ENCODE peak calls at places on chromosomes 13 and 19, in eight cellular contexts. Y is CD4-positive, alpha-beta T cell; E is fibroblast of pulmonary artery; C is right atrium auricular region; J is astrocyte of the cerebellum; O is WTC11; V is brain microvascular endothelial cell; K is endothelial cell. I is an unnamed sample.

GRCh38 chr19:3699071-3699740 is 1.1 kb downstream of the PIP5K1C start:
- DNase-seq in J (no peak), C (peak; percentile 64), Y (no peak), E (peak; percentile 58), O (no peak), V (no peak), K (no peak), I (peak; percentile 54)

GRCh38 chr13:32037471-32037870 is 5.9 kb downstream of the FRY start:
- DNase-seq in Y (no peak), K (no peak), V (no peak), O (no peak), C (no peak), J (no peak), E (no peak), I (no peak)

GRCh38 chr13:24500977-24501376 is 11.6 kb downstream of the PARP4 start:
- DNase-seq in O (no peak), J (no peak), V (peak; percentile 58), Y (no peak), K (no peak), C (no peak), E (peak; percentile 83), I (no peak)

GRCh38 chr19:34975056-34975455 is 11.0 kb upstream of the ZNF792 start:
- DNase-seq in O (no peak), E (no peak), K (no peak), C (no peak), J (no peak), V (no peak), Y (no peak), I (no peak)

GRCh38 chr13:96229356-96229755 is 139.4 kb downstream of the HS6ST3 start:
- DNase-seq in Y (no peak), K (peak; percentile 18), O (no peak), C (no peak), E (peak; percentile 28), J (no peak), V (peak; percentile 7), I (no peak)

GRCh38 chr19:48353682-48354081 is 10.1 kb downstream of the TMEM143 start:
- DNase-seq in J (no peak), E (no peak), K (no peak), Y (no peak), V (no peak), C (no peak), O (no peak), I (no peak)

GRCh38 chr19:34686455-34686854 is 9.0 kb downstream of the ZNF302 start:
- DNase-seq in O (no peak), V (no peak), C (no peak), J (no peak), Y (no peak), K (no peak), E (no peak), I (no peak)

GRCh38 chr13:77516342-77516789 is 19.1 kb upstream of the SCEL start:
- DNase-seq in O (no peak), Y (no peak), C (no peak), J (no peak), E (peak; percentile 53), K (no peak), V (peak; percentile 65), I (no peak)

GRCh38 chr19:38907670-38908069 is 4.3 kb downstream of the CCER2 start:
- DNase-seq in V (no peak), C (no peak), K (no peak), O (no peak), Y (no peak), J (no peak), E (no peak), I (no peak)

GRCh38 chr19:38905186-38905539 is 5.4 kb downstream of the NFKBIB start:
- DNase-seq in Y (no peak), O (no peak), V (no peak), J (no peak), C (no peak), E (no peak), K (no peak), I (no peak)

GRCh38 chr19:38907227-38907626 is 4.8 kb downstream of the CCER2 start:
- DNase-seq in J (no peak), O (no peak), K (no peak), Y (no peak), E (no peak), C (no peak), V (no peak), I (no peak)

GRCh38 chr19:38904463-38905185 is 4.9 kb downstream of the NFKBIB start:
- DNase-seq in V (no peak), O (no peak), J (no peak), K (no peak), C (no peak), Y (no peak), E (no peak), I (no peak)

DNA sequence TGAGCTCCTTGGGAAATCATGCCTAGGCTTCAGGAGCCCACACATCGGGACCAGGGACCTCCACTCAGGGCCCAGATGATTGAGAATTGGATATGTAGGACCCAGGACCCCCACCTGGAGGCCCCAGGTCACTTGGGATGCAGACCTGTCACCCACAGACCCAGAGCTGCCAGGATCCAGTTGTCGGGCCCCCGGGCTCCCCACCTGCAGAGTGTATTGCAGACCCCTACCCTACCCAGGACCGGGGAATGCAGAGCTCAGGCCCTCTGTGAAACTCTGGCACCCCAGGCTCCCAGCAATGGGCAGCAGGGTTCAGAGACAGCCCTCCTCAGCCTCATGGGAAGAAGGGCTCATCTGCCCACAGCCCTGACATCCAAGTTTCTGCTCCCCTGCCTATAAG is 5.9 kb downstream of the NFKBIB start:
- DNase-seq in O (no peak), C (no peak), J (no peak), E (no peak), V (no peak), Y (no peak), K (no peak), I (no peak)
- TF ChIP-seq CTCF in O (no peak), C (no peak), J (no peak), E (no peak), V (no peak), Y (no peak), K (no peak), I (no peak)

GRCh38 chr13:27834095-27834494 is 41.8 kb downstream of the GSX1 start:
- DNase-seq in C (peak; percentile 21), Y (no peak), J (no peak), E (no peak), O (no peak), K (no peak), V (no peak), I (no peak)

GRCh38 chr13:27833206-27833605 is 40.9 kb downstream of the GSX1 start:
- DNase-seq in J (no peak), K (no peak), E (no peak), C (peak; percentile 46), V (no peak), O (no peak), Y (no peak), I (no peak)

GRCh38 chr13:27827646-27828045 is 35.4 kb downstream of the GSX1 start:
- DNase-seq in Y (no peak), J (no peak), V (no peak), O (no peak), C (peak; percentile 42), K (no peak), E (no peak), I (no peak)

GRCh38 chr13:27826379-27827353 is 34.4 kb downstream of the GSX1 start:
- DNase-seq in K (peak; percentile 92), V (peak; percentile 82), E (peak; percentile 89), Y (peak; percentile 77), J (peak; percentile 77), C (peak; percentile 82), O (peak; percentile 96), I (peak; percentile 47)

GRCh38 chr13:27830010-27830409 is 37.7 kb downstream of the GSX1 start:
- DNase-seq in E (peak; percentile 30), V (no peak), Y (peak; percentile 68), J (no peak), K (peak; percentile 81), O (peak; percentile 82), C (peak; percentile 57), I (no peak)
- TF ChIP-seq CTCF in E (peak; percentile 65), V (peak; percentile 80), Y (peak; percentile 99), J (peak; percentile 81), K (peak; percentile 96), O (peak; percentile 92), C (peak; percentile 89), I (peak; percentile 73)

GRCh38 chr19:51402117-51402516 is 11.7 kb upstream of the C19orf84 start:
- DNase-seq in E (no peak), C (no peak), O (no peak), Y (no peak), J (no peak), V (no peak), K (no peak), I (no peak)

GRCh38 chr19:51410950-51411748 is 6.3 kb downstream of the SIGLEC10 start:
- DNase-seq in J (no peak), O (no peak), Y (no peak), E (no peak), K (no peak), V (no peak), C (no peak), I (no peak)

DNA sequence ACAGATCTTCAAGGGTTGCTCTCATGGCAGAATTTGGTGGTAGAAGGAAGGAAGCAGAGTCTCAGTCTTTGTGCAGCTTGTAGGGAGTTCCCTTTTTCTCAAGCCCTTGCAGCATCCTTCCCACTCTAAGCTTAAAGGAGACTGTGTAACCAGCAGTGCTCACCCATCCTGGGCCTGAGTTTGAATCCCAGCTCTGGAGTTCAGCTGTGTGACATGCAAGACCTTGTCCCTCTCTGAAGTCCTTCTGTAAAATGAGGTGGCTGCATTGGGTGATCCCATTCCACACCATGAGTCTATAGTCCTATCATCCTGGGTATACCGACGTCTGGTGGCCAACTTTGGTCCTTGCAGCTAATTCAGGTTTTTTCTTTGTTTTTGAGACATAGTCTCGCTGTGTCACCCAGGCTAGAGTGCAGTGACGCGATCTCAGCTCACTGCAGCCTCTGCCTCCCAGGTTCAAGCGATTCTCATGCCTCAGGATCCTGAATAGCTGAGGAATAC is 9.8 kb downstream of the SIGLEC10 start:
- DNase-seq in J (no peak), O (peak; percentile 47), C (no peak), E (peak; percentile 39), V (peak; percentile 23), Y (no peak), K (no peak), I (no peak)
- TF ChIP-seq CTCF in J (peak; percentile 24), O (peak; percentile 27), C (no peak), E (peak; percentile 56), V (peak; percentile 33), Y (no peak), K (peak; percentile 26), I (peak; percentile 34)

GRCh38 chr19:45590300-45591003 is 5.8 kb upstream of the OPA3 start:
- DNase-seq in C (no peak), V (no peak), K (no peak), Y (no peak), J (no peak), O (no peak), E (no peak), I (no peak)

GRCh38 chr19:45589768-45590167 is 5.2 kb upstream of the OPA3 start:
- DNase-seq in E (no peak), Y (no peak), K (no peak), O (no peak), J (no peak), C (no peak), V (no peak), I (no peak)

GRCh38 chr19:45592366-45592765 is 7.8 kb upstream of the OPA3 start:
- DNase-seq in V (no peak), J (no peak), Y (no peak), E (no peak), O (no peak), C (no peak), K (no peak), I (no peak)

GRCh38 chr19:45591638-45592005 is 7.0 kb upstream of the OPA3 start:
- DNase-seq in O (no peak), K (no peak), Y (no peak), J (no peak), V (no peak), C (no peak), E (no peak), I (no peak)

DNA sequence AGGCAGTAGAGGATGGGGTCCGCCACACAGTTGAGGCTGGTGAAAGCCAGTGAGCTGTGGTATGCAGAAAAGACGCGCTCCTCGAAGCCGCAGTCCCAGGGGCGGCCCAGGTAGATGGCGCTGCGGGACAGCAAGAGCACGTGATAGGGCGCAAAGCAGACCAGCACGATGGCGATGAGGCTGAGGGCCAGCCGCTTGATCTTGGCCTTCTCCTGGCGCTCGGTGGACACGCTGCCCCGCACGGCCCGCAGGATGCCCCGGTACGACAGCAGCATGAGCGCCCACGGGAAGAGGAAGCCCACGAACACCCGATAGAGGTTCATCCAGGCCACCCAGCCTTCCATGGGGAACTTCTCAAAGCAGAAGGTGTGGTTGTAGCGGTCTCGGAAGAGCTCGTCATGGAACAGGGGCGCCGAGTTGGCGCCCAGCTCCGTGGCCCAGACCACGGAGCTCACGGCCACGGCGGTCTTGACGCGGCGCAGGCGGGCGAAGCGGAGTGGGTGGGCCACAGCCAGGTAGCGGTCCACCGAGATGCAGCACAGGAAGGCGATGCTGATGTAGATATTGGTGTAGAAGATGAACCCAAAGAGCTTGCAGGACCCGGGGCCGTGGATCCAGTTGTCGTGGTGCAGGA is 6.5 kb upstream of the OPA3 start:
- DNase-seq in V (no peak), E (no peak), O (peak; percentile 84), C (no peak), K (peak; percentile 60), Y (peak; percentile 46), J (no peak), I (no peak)
- TF ChIP-seq CTCF in V (peak; percentile 59), E (peak; percentile 24), O (no peak), C (no peak), K (peak; percentile 21), Y (no peak), J (peak; percentile 20), I (peak; percentile 40)

I was measured in AG09319.